ENCODE peak calls at places on chromosomes 2 and 18, in nine cellular contexts. E, M, J, Y, V, O, Z, F and K are unnamed samples.

GRCh38 chr2:169294001-169294675 is 68.2 kb downstream of the LRP2 start:
- DNase-seq in E (no peak), O (no peak), Z (no peak), F (no peak), M (no peak), V (no peak), Y (no peak), J (no peak), K (no peak)

GRCh38 chr2:96340493-96341414 is 5.2 kb downstream of the NCAPH start:
- DNase-seq in E (no peak), J (no peak), Z (no peak), V (no peak), F (no peak), Y (no peak), O (no peak), M (no peak), K (peak; percentile 72)

GRCh38 chr2:96197541-96198255 is 10.9 kb downstream of the STARD7 start:
- DNase-seq in E (peak; percentile 55), M (no peak), F (no peak), Z (no peak), V (no peak), J (no peak), Y (no peak), O (no peak), K (peak; percentile 45)

GRCh38 chr2:236536727-236537398 is 32.8 kb upstream of the ACKR3 start:
- DNase-seq in F (no peak), J (no peak), Z (no peak), V (no peak), M (no peak), Y (no peak), E (no peak), O (peak; percentile 61), K (no peak)

GRCh38 chr2:42928692-42929576 is 136.6 kb upstream of the HAAO start:
- DNase-seq in O (no peak), E (no peak), M (peak; percentile 39), Y (no peak), V (no peak), F (no peak), Z (no peak), J (no peak), K (peak; percentile 33)

GRCh38 chr2:202109737-202110184 is 36.7 kb downstream of the KIAA2012 start:
- DNase-seq in F (no peak), Z (peak; percentile 70), Y (peak; percentile 25), E (peak; percentile 74), J (no peak), V (no peak), M (no peak), O (no peak), K (peak; percentile 43)

GRCh38 chr18:8478166-8478967 is 130.9 kb upstream of the RAB12 start:
- DNase-seq in M (peak; percentile 88), F (peak; percentile 22), J (no peak), E (peak; percentile 30), O (peak; percentile 76), Z (peak; percentile 6), Y (peak; percentile 64), V (peak; percentile 4), K (peak; percentile 30)

GRCh38 chr2:30145826-30146336 is 926 bp upstream of the YPEL5 start:
- DNase-seq in M (no peak), Y (no peak), E (no peak), J (no peak), O (no peak), V (no peak), Z (peak; percentile 36), F (no peak), K (peak; percentile 15)

GRCh38 chr2:96926236-96926635 is 56.4 kb upstream of the SEMA4C start:
- DNase-seq in O (no peak), Y (no peak), E (no peak), M (no peak), J (no peak), F (no peak), V (no peak), Z (no peak), K (no peak)

GRCh38 chr2:62787381-62787780 is 81.9 kb downstream of the EHBP1 start:
- DNase-seq in O (no peak), J (peak; percentile 32), F (no peak), E (no peak), V (no peak), Y (no peak), M (no peak), Z (peak; percentile 29), K (peak; percentile 73)

GRCh38 chr2:9714630-9715214 is 83.9 kb upstream of the YWHAQ start:
- DNase-seq in F (no peak), Y (no peak), M (no peak), V (no peak), E (no peak), O (no peak), Z (no peak), J (no peak), K (no peak)

GRCh38 chr2:70304501-70304900 is 2.6 kb upstream of the FAM136A start:
- DNase-seq in F (no peak), M (no peak), J (no peak), V (no peak), Z (no peak), O (no peak), Y (no peak), E (no peak), K (no peak)

GRCh38 chr2:60528366-60528765 is 25.1 kb downstream of the BCL11A start:
- DNase-seq in V (no peak), F (no peak), J (no peak), M (no peak), Z (no peak), O (no peak), E (no peak), Y (no peak), K (no peak)

GRCh38 chr18:3448845-3449701 is 899 bp upstream of the TGIF1 start:
- DNase-seq in E (peak; percentile 96), J (no peak), Z (peak; percentile 77), F (peak; percentile 74), O (peak; percentile 86), Y (peak; percentile 77), M (peak; percentile 64), V (peak; percentile 70), K (peak; percentile 79)

GRCh38 chr2:207397917-207398655 is 131.7 kb upstream of the CREB1 start:
- DNase-seq in Y (no peak), V (no peak), E (no peak), Z (no peak), O (no peak), J (no peak), M (no peak), F (no peak), K (no peak)

GRCh38 chr2:68921646-68922045 is 31.0 kb downstream of the GKN2 start:
- DNase-seq in Y (no peak), V (no peak), Z (peak; percentile 82), O (no peak), F (no peak), M (no peak), J (no peak), E (no peak), K (no peak)

GRCh38 chr18:2906522-2907458 is 60.0 kb downstream of the EMILIN2 start:
- DNase-seq in Y (peak; percentile 47), V (peak; percentile 46), M (peak; percentile 49), J (no peak), E (no peak), O (peak; percentile 67), F (peak; percentile 40), Z (no peak), K (no peak)

GRCh38 chr18:50507120-50507590 is 52.7 kb upstream of the MAPK4 start:
- DNase-seq in V (no peak), Y (peak; percentile 42), Z (no peak), E (no peak), O (no peak), M (peak; percentile 63), J (peak; percentile 60), F (no peak), K (no peak)

GRCh38 chr18:68177807-68178702 is 536.9 kb downstream of the TMX3 start:
- DNase-seq in E (peak; percentile 96), F (no peak), V (no peak), Z (peak; percentile 99), J (peak; percentile 82), Y (no peak), O (no peak), M (no peak), K (peak; percentile 96)

GRCh38 chr2:229980440-229981184 is 58.3 kb downstream of the FBXO36 start:
- DNase-seq in M (peak; percentile 6), F (no peak), Z (peak; percentile 67), O (no peak), J (no peak), V (no peak), Y (peak; percentile 56), E (peak; percentile 36), K (peak; percentile 72)

GRCh38 chr2:221969087-221969829 is 329.5 kb downstream of the PAX3 start:
- DNase-seq in Y (no peak), F (no peak), Z (peak; percentile 20), M (peak; percentile 46), E (peak; percentile 26), J (peak; percentile 26), V (no peak), O (no peak), K (peak; percentile 34)

GRCh38 chr2:223247136-223247535 is 195.1 kb downstream of the KCNE4 start:
- DNase-seq in M (peak; percentile 8), O (no peak), J (peak; percentile 2), Y (no peak), V (no peak), Z (peak; percentile 19), E (peak; percentile 11), F (no peak), K (peak; percentile 67)

GRCh38 chr2:143264851-143265250 is 135.6 kb downstream of the ARHGAP15 start:
- DNase-seq in E (peak; percentile 64), O (no peak), V (no peak), F (no peak), M (no peak), Z (peak; percentile 90), Y (no peak), J (no peak), K (peak; percentile 70)

GRCh38 chr2:33033524-33034150 is 86.9 kb downstream of the LTBP1 start:
- DNase-seq in E (peak; percentile 49), F (no peak), Y (no peak), Z (peak; percentile 35), O (no peak), M (no peak), J (no peak), V (no peak), K (peak; percentile 64)

GRCh38 chr2:169683425-169684134 is 10.6 kb downstream of the CFAP210 start:
- DNase-seq in F (no peak), J (no peak), O (no peak), Z (no peak), V (no peak), Y (no peak), E (no peak), M (no peak), K (no peak)

GRCh38 chr2:32825291-32825712 is 121.5 kb upstream of the LTBP1 start:
- DNase-seq in E (peak; percentile 23), F (no peak), O (no peak), Z (peak; percentile 26), V (no peak), Y (no peak), M (peak; percentile 10), J (peak; percentile 45), K (peak; percentile 39)